ENCODE peak calls at places on chromosomes 11 and 22, in five cellular contexts. K, X, I, C and U are unnamed samples.

GRCh38 chr11:35242843-35243242 is 103.9 kb downstream of the CD44 start:
- DNase-seq in I (no peak), X (no peak), K (no peak), C (no peak), U (no peak)

GRCh38 chr22:44669725-44670027 is 32.3 kb upstream of the PRR5 start:
- DNase-seq in K (peak), I (no peak), X (no peak), C (no peak), U (no peak)

GRCh38 chr11:109423114-109423859 is 1.3 kb downstream of the C11orf87 start:
- DNase-seq in I (no peak), C (peak), K (peak), X (no peak), U (peak)

GRCh38 chr22:42939941-42940653 is 74.9 kb downstream of the PACSIN2 start:
- DNase-seq in I (no peak), X (no peak), C (peak), K (peak), U (peak)

GRCh38 chr11:3340025-3340424 is 38.9 kb downstream of the ZNF195 start:
- DNase-seq in X (no peak), C (no peak), I (no peak), K (peak), U (peak)

GRCh38 chr22:48596111-48596860 is 1231.4 kb downstream of the BRD1 start:
- DNase-seq in C (peak), K (no peak), I (no peak), X (no peak), U (no peak)

GRCh38 chr11:130390071-130390758 is 38.2 kb downstream of the ADAMTS8 start:
- DNase-seq in I (peak), X (no peak), K (peak), C (no peak), U (peak)

GRCh38 chr11:17012712-17013547 is 1.3 kb downstream of the PLEKHA7 start:
- DNase-seq in X (peak), K (peak), I (peak), C (no peak), U (peak)

GRCh38 chr11:115999437-115999836 is 495.2 kb upstream of the CADM1 start:
- DNase-seq in C (no peak), I (no peak), X (no peak), K (no peak), U (no peak)

GRCh38 chr11:33895752-33896137 is 3.9 kb upstream of the LMO2 start:
- DNase-seq in C (peak), K (no peak), X (no peak), I (no peak), U (no peak)